ENCODE peak calls at places on chromosomes 5 and 9, in four cellular contexts. A, F, E and O are unnamed samples.

GRCh38 chr5:176845392-176845713 is 35.0 kb downstream of the UNC5A start:
- DNase-seq in A (no peak), F (no peak), E (no peak), O (no peak)

GRCh38 chr9:131395027-131395744 is 1.3 kb downstream of the PRRC2B start:
- DNase-seq in A (peak), F (peak), E (peak), O (no peak)

GRCh38 chr5:109990723-109991359 is 301.1 kb downstream of the MAN2A1 start:
- DNase-seq in A (no peak), F (no peak), E (no peak), O (no peak)

GRCh38 chr9:123312306-123312877 is 43.6 kb upstream of the CRB2 start:
- DNase-seq in A (no peak), F (no peak), E (no peak), O (peak)

GRCh38 chr5:108543486-108543885 is 161.6 kb upstream of the FBXL17 start:
- DNase-seq in A (no peak), F (no peak), E (no peak), O (no peak)

GRCh38 chr5:38776494-38776893 is 69.3 kb upstream of the OSMR start:
- DNase-seq in A (no peak), F (no peak), E (no peak), O (no peak)

GRCh38 chr5:81397169-81397568 is 3.2 kb upstream of the ACOT12 start:
- DNase-seq in A (no peak), F (no peak), E (no peak), O (no peak)

GRCh38 chr5:55694152-55694830 is 17.8 kb downstream of the SLC38A9 start:
- DNase-seq in A (no peak), F (no peak), E (no peak), O (no peak)

GRCh38 chr9:134181648-134182034 is 17.3 kb upstream of the RNU6ATAC start:
- DNase-seq in A (no peak), F (no peak), E (no peak), O (peak)

GRCh38 chr5:32679218-32679617 is 31.9 kb upstream of the NPR3 start:
- DNase-seq in A (no peak), F (no peak), E (no peak), O (no peak)

GRCh38 chr5:54571462-54571861 is 53.9 kb downstream of the SNX18 start:
- DNase-seq in A (no peak), F (no peak), E (no peak), O (no peak)

GRCh38 chr9:4844439-4844838 is 51.7 kb downstream of the RCL1 start:
- DNase-seq in A (no peak), F (no peak), E (no peak), O (no peak)

GRCh38 chr5:95779611-95780010 is 42.9 kb downstream of the GLRX start:
- DNase-seq in A (no peak), F (no peak), E (no peak), O (no peak)

GRCh38 chr9:91515074-91515687 is 91.5 kb upstream of the NFIL3 start:
- DNase-seq in A (no peak), F (no peak), E (peak), O (no peak)

GRCh38 chr5:157669701-157670097 is 1.6 kb upstream of the C5orf52 start:
- DNase-seq in A (no peak), F (no peak), E (no peak), O (no peak)

GRCh38 chr5:218457-219289 is 553 bp downstream of the SDHA start:
- DNase-seq in A (no peak), F (peak), E (peak), O (no peak)

GRCh38 chr5:109452661-109453060 is 42.9 kb upstream of the PJA2 start:
- DNase-seq in A (no peak), F (no peak), E (no peak), O (no peak)

GRCh38 chr9:101569736-101570501 is 24.9 kb downstream of the PPP3R2 start:
- DNase-seq in A (no peak), F (no peak), E (no peak), O (no peak)

GRCh38 chr5:122921826-122922225 is 76.4 kb downstream of the SNX24 start:
- DNase-seq in A (no peak), F (no peak), E (no peak), O (no peak)

GRCh38 chr5:1153428-1153827 is 41.6 kb upstream of the SLC12A7 start:
- DNase-seq in A (no peak), F (no peak), E (no peak), O (no peak)

GRCh38 chr9:95171001-95171400 is 146.5 kb downstream of the FANCC start:
- DNase-seq in A (no peak), F (no peak), E (no peak), O (no peak)

GRCh38 chr9:73916016-73916673 is 581.0 kb upstream of the RORB start:
- DNase-seq in A (no peak), F (no peak), E (no peak), O (no peak)

GRCh38 chr9:122936464-122936863 is 4.4 kb upstream of the RABGAP1 start:
- DNase-seq in A (no peak), F (no peak), E (no peak), O (no peak)

GRCh38 chr9:3446313-3446712 is 79.5 kb downstream of the RFX3 start:
- DNase-seq in A (no peak), F (no peak), E (no peak), O (no peak)

GRCh38 chr9:135023389-135023788 is 64.1 kb upstream of the OLFM1 start:
- DNase-seq in A (peak), F (peak), E (no peak), O (no peak)

DNA sequence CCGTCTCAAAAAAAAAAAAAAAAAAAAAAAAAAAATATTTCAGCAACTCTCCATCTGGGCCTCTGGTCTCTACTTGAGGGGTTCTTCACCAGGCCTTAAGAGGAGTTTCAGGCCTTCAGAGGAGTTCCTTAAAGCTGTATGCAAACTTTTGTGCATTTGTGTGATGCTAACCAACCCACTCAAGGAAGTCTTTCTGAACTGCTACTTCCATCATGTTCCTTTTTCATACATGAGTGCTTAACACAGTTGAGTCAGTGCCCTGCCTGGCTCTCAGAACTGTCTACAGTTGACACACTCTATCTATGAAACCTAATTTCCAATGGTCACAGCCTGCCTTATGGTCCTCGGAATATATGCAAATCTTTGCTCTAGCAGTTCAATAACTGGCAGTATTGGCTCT is 146.5 kb downstream of the MEF2C start:
- DNase-seq in A (no peak), F (no peak), E (no peak), O (no peak)
- TF ChIP-seq POLR2AphosphoS5 in A (no peak), F (no peak), E (no peak), O (no peak)

DNA sequence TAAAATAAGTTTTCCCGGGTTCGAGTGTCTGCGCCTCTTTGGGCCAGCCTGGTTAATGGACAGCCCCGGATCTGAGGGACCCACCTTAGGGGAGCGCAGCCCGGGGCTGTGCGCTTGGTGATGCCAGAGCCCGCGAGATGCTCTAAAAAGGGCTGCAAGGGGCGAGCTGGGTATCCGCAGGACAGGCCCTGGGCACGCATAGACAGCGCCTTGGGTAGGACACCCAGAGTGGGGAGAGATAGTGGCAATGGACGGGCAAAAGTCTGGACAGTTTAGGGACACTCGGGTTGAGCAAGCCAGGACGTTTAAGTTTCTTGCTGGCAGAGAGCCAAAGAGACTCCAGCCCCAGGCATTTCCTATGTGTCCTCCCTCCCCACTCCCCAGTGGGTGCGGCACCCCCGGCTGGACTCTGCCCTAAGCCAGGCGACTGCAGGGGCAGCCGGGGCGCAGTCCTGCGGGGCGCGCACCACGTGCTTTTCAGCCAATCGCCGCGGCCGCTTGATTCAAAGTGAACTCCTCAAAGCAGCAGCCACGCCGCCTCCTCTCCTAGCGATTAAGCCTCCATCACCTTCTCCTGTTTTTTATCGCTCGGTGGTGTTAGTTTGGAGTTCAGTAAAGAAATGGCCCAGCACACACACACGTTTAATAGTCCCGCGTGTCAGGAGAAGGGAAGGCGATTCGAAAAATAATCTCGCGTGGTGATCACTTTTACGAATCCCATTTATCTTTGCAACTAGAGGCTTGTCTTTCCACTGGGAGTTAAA is 668 bp upstream of the ENC1 start:
- DNase-seq in A (peak), F (peak), E (peak), O (peak)
- TF ChIP-seq POLR2AphosphoS5 in A (no peak), F (no peak), E (peak), O (peak)

GRCh38 chr9:551986-552930 is 289.2 kb upstream of the DMRT1 start:
- DNase-seq in A (no peak), F (no peak), E (no peak), O (no peak)
- TF ChIP-seq POLR2AphosphoS5 in A (no peak), F (no peak), E (no peak), O (no peak)

DNA sequence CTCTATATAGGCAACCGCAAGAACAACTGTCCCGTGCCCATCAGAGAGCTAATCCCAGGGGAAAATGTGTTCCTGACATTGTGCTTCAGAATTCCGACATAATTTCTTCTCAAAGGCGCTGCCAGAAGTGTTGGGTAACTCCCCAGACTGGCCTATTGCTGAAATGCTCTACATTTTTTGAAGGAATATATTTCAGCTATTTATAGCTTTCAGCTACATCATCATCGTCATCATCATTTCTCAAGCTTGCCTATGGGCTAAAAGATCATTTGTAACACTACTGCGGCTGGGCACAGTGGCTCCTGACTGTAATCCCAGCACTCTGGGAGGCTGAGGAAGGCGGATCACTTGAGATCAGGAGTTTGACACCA is 49.7 kb downstream of the MYO10 start:
- DNase-seq in A (no peak), F (no peak), E (no peak), O (no peak)
- TF ChIP-seq POLR2AphosphoS5 in A (no peak), F (no peak), E (peak), O (no peak)

GRCh38 chr9:114386886-114387677 is 700 bp downstream of the AKNA start:
- DNase-seq in A (no peak), F (no peak), E (peak), O (peak)
- TF ChIP-seq POLR2AphosphoS5 in A (no peak), F (no peak), E (no peak), O (no peak)

DNA sequence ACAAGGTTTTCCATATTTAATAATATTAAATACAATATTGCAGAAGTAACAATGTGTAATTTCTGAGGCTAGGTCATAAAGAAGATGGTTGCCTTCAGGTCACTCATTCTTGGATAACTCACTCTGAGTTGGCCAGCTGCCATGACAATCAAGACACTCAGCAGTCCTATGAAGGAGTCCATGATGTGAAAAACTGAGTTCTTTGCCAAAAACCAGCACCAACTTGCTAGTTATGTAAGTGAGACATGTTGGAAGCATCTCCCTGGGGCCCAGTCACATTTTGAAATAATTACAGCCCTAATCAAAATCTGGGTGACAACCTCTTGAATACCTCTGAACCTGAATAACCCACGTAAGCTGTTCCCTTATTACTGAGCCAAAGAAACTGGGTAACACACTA is 453.2 kb downstream of the CDH18 start:
- DNase-seq in A (peak), F (no peak), E (no peak), O (no peak)
- TF ChIP-seq POLR2AphosphoS5 in A (no peak), F (no peak), E (no peak), O (no peak)

GRCh38 chr5:179619776-179620175 is 3.7 kb downstream of the HNRNPH1 start:
- DNase-seq in A (no peak), F (no peak), E (no peak), O (no peak)

GRCh38 chr5:179618923-179619554 is 4.4 kb downstream of the HNRNPH1 start:
- DNase-seq in A (no peak), F (no peak), E (no peak), O (peak)

GRCh38 chr5:179616002-179616594 is 7.4 kb downstream of the HNRNPH1 start:
- DNase-seq in A (no peak), F (no peak), E (no peak), O (peak)

GRCh38 chr5:179620293-179620692 is 3.2 kb downstream of the HNRNPH1 start:
- DNase-seq in A (no peak), F (no peak), E (no peak), O (no peak)

DNA sequence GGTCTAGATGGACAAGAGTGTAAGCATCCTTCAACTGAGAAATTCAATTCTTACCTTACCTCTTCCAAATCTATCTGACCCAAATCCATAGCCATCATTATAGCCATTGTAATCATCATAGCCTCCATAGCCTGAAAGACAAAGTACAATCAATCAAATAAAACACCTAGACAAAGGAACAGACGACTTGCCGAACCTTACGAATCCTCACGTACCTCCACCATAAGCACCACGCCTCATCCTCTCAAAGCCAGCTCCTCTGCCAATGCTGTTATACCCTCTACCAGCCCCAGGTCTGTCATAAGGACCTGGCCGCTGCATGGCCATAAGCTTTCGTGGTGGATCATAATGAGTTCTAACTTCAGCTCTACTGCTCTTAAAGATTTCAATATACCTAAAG is 5.5 kb downstream of the HNRNPH1 start:
- DNase-seq in A (no peak), F (no peak), E (no peak), O (peak)
- TF ChIP-seq POLR2AphosphoS5 in A (no peak), F (no peak), E (no peak), O (no peak)

GRCh38 chr5:166091931-166092330 is 2199.5 kb upstream of the WWC1 start:
- DNase-seq in A (no peak), F (no peak), E (no peak), O (no peak)
- TF ChIP-seq POLR2AphosphoS5 in A (no peak), F (no peak), E (no peak), O (no peak)